ENCODE peak calls at places on chromosome 1, in four cellular contexts. X, G, E and J are unnamed samples.
A peak's percentile ranks its signal among the peaks of the same experiment; 100 is the strongest.

GRCh38 chr1:217535601-217536377 is 95.1 kb downstream of the GPATCH2 start:
- DNase-seq in X (no peak), G (no peak), E (no peak), J (no peak)

GRCh38 chr1:246587606-246588005 is 21.4 kb downstream of the CNST start:
- DNase-seq in X (no peak), G (no peak), E (no peak), J (no peak)

GRCh38 chr1:181559142-181559541 is 75.8 kb downstream of the CACNA1E start:
- DNase-seq in X (no peak), G (no peak), E (no peak), J (no peak)

GRCh38 chr1:3327389-3327702 is 127.1 kb upstream of the ARHGEF16 start:
- DNase-seq in X (no peak), G (no peak), E (no peak), J (no peak)

GRCh38 chr1:224211262-224211962 is 28.4 kb downstream of the DEGS1 start:
- DNase-seq in X (no peak), G (no peak), E (peak; percentile 56), J (peak; percentile 61)

GRCh38 chr1:201536542-201536941 is 2.4 kb upstream of the NAV1 start:
- DNase-seq in X (no peak), G (peak; percentile 33), E (peak; percentile 43), J (no peak)

GRCh38 chr1:37399205-37399604 is 75.2 kb upstream of the ZC3H12A start:
- DNase-seq in X (no peak), G (no peak), E (no peak), J (no peak)

GRCh38 chr1:64033667-64034215 is 169.7 kb upstream of the UBE2U start:
- DNase-seq in X (no peak), G (no peak), E (no peak), J (peak; percentile 34)

GRCh38 chr1:218982482-218982881 is 191.2 kb upstream of the LYPLAL1 start:
- DNase-seq in X (no peak), G (no peak), E (no peak), J (no peak)

GRCh38 chr1:183282101-183282855 is 96.2 kb downstream of the LAMC2 start:
- DNase-seq in X (no peak), G (no peak), E (no peak), J (no peak)

GRCh38 chr1:60727553-60727952 is 354.8 kb upstream of the NFIA start:
- DNase-seq in X (no peak), G (no peak), E (no peak), J (no peak)

GRCh38 chr1:52209429-52209828 is 67.5 kb downstream of the ZFYVE9 start:
- DNase-seq in X (no peak), G (no peak), E (no peak), J (no peak)

GRCh38 chr1:189315035-189315927 is 1162.4 kb downstream of the BRINP3 start:
- DNase-seq in X (no peak), G (no peak), E (no peak), J (no peak)

GRCh38 chr1:204499511-204500468 is 5.2 kb upstream of the PIK3C2B start:
- DNase-seq in X (no peak), G (no peak), E (no peak), J (no peak)

GRCh38 chr1:223143760-223144248 is 756 bp upstream of the TLR5 start:
- DNase-seq in X (peak; percentile 88), G (peak; percentile 89), E (peak; percentile 69), J (no peak)

GRCh38 chr1:22652881-22653316 is at the start of gene C1QB:
- DNase-seq in X (peak; percentile 84), G (peak; percentile 53), E (peak; percentile 48), J (no peak)

GRCh38 chr1:112637257-112638108 is 17.9 kb downstream of the CAPZA1 start:
- DNase-seq in X (no peak), G (no peak), E (no peak), J (no peak)

GRCh38 chr1:3011127-3011526 is 10.1 kb upstream of the ACTRT2 start:
- DNase-seq in X (no peak), G (peak; percentile 6), E (no peak), J (no peak)

GRCh38 chr1:21823980-21824702 is 12.1 kb downstream of the LDLRAD2 start:
- DNase-seq in X (no peak), G (no peak), E (no peak), J (no peak)

GRCh38 chr1:205588691-205589445 is 42.9 kb downstream of the ELK4 start:
- DNase-seq in X (peak; percentile 73), G (peak; percentile 67), E (peak; percentile 53), J (no peak)

GRCh38 chr1:54479251-54479650 is 68.8 kb upstream of the ACOT11 start:
- DNase-seq in X (no peak), G (no peak), E (no peak), J (no peak)

GRCh38 chr1:236140705-236141446 is 1.5 kb upstream of the GPR137B start:
- DNase-seq in X (no peak), G (no peak), E (no peak), J (no peak)

GRCh38 chr1:213162338-213162737 is 111.3 kb downstream of the RPS6KC1 start:
- DNase-seq in X (no peak), G (no peak), E (no peak), J (peak; percentile 16)

GRCh38 chr1:99943238-99943794 is 26.5 kb upstream of the SLC35A3 start:
- DNase-seq in X (no peak), G (no peak), E (no peak), J (peak; percentile 71)

GRCh38 chr1:246155923-246156322 is 351.2 kb downstream of the SMYD3 start:
- DNase-seq in X (no peak), G (no peak), E (no peak), J (peak; percentile 3)

GRCh38 chr1:226708342-226708780 is 30.7 kb downstream of the ITPKB start:
- DNase-seq in X (no peak), G (peak; percentile 48), E (no peak), J (peak; percentile 77)

GRCh38 chr1:236502972-236503639 is 20.7 kb upstream of the LGALS8 start:
- DNase-seq in X (peak; percentile 75), G (peak; percentile 67), E (peak; percentile 63), J (no peak)

GRCh38 chr1:195071461-195071860 is 1536.8 kb downstream of the KCNT2 start:
- DNase-seq in X (no peak), G (no peak), E (no peak), J (no peak)

GRCh38 chr1:172969611-172970010 is 81.1 kb downstream of the TNFSF18 start:
- DNase-seq in X (no peak), G (no peak), E (no peak), J (peak; percentile 61)

GRCh38 chr1:9874959-9875635 is 35.0 kb downstream of the CTNNBIP1 start:
- DNase-seq in X (peak; percentile 77), G (peak; percentile 69), E (peak; percentile 75), J (no peak)

GRCh38 chr1:156435551-156436318 is 64.8 kb downstream of the MEF2D start:
- DNase-seq in X (no peak), G (no peak), E (no peak), J (no peak)
- H3K4me3 ChIP-seq in X (peak overlapping the region; percentile 34), G (peak overlapping the region; percentile 44), E (peak overlapping the region; percentile 15), J (peak overlapping the region; percentile 11)

GRCh38 chr1:110635434-110635833 is 29.3 kb upstream of the KCNA2 start:
- DNase-seq in X (no peak), G (no peak), E (no peak), J (no peak)
- H3K4me3 ChIP-seq in X (no peak overlapping the region), G (no peak overlapping the region), E (no peak overlapping the region), J (no peak overlapping the region)

GRCh38 chr1:26912147-26912490 is 1.7 kb downstream of the NR0B2 start:
- DNase-seq in X (no peak), G (no peak), E (no peak), J (no peak)
- H3K4me3 ChIP-seq in X (peak overlapping the region; percentile 40), G (peak overlapping the region; percentile 41), E (no peak overlapping the region), J (no peak overlapping the region)

DNA sequence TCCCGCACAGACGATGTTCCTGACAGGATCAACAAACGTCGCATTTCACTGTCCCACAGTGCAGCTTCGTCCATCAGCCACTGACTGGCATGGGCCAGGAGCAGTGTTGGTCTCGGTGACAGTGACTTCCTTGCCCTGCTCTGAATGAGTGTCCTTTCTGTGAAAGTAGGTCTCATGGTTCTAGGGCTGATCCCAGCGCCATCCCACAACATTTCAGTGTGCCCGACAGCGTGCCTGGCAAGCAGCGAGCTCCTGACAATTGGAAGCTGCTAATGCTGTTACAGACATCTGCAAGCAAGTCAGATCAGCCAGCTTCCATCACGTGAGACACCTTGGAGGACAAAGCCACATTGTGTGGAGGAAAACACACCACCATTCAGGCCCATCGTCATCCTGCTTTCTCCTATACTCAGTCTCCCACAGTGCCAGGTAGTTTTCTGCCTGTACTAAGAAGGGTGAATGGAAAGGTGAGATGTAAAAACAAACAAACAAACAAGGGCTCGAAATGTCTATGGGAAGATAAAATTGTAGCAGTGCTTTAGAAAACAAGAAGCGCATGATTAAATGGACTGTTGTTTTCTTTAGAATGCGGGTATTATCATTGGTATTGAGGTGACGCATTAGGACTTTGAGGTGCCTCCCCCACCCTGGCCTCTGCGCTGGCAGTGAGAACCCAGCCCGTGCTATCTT is 21.9 kb downstream of the ERRFI1 start:
- DNase-seq in X (no peak), G (no peak), E (no peak), J (no peak)
- H3K4me3 ChIP-seq in X (no peak overlapping the region), G (no peak overlapping the region), E (no peak overlapping the region), J (no peak overlapping the region)

GRCh38 chr1:87826639-87827345 is 498.1 kb downstream of the LMO4 start:
- DNase-seq in X (no peak), G (peak; percentile 34), E (peak; percentile 34), J (peak; percentile 60)
- H3K4me3 ChIP-seq in X (peak overlapping the region; percentile 17), G (peak overlapping the region; percentile 37), E (no peak overlapping the region), J (no peak overlapping the region)

GRCh38 chr1:17233675-17234074 is 15.2 kb upstream of the PADI3 start:
- DNase-seq in X (peak; percentile 85), G (peak; percentile 72), E (peak; percentile 88), J (peak; percentile 81)
- H3K4me3 ChIP-seq in X (no peak overlapping the region), G (no peak overlapping the region), E (no peak overlapping the region), J (no peak overlapping the region)

DNA sequence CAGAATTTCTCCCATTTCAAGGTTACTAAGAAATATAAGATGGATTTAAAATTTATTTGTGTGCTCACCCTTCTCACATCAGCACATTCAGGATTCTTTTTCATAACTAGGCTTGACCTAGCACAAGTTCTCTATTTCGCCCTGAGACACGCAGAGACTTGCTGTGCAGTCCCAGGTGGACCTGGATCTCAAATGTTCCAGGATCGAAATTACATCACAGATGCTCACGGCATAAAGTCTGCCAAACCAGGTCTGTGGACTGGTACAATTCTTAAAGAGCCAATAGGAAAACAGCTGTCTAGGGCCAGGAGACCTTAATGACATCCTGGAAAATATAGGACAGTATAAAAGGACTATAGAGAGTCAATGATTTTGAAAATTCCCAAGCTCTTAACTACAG is 2.2 kb downstream of the PGBD5 start:
- DNase-seq in X (no peak), G (no peak), E (no peak), J (no peak)
- H3K4me3 ChIP-seq in X (no peak overlapping the region), G (no peak overlapping the region), E (no peak overlapping the region), J (peak overlapping the region; percentile 51)

DNA sequence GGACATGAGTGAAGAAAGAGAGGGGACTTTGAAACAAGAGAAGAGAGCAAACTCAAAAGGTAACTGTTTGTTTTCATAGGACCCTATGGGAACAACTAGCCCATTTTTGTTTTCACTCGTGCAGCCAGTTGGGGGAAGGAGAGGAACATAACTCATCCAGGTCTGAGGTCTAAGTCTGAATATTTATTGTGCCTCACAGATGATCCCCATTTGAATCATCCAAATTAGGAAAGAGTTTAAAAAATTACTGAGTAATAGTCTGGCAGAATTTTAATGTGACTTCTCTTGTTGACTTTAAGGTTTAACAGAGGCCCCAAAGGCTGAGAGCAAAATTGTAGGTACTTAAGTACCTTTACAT is 10.4 kb upstream of the TSPAN2 start:
- DNase-seq in X (no peak), G (no peak), E (no peak), J (no peak)
- H3K4me3 ChIP-seq in X (no peak overlapping the region), G (peak overlapping the region; percentile 40), E (no peak overlapping the region), J (no peak overlapping the region)